ENCODE peak calls at places on chromosomes 2 and 18, in ten cellular contexts. N, C, M, B, V, Z, O, P, W and E are unnamed samples. For H3K27me3, the result is how much of the 10 kb centered on the place peaks cover.

GRCh38 chr2:36915627-36916026 is 50.7 kb downstream of the STRN start:
- DNase-seq in N (no peak), C (no peak), M (no peak), B (no peak), V (no peak), Z (no peak), O (no peak), P (no peak), W (no peak), E (no peak)

GRCh38 chr2:42072349-42073118 is 24.7 kb downstream of the PKDCC start:
- DNase-seq in N (no peak), C (no peak), M (peak), B (no peak), V (no peak), Z (peak), O (no peak), P (peak), W (no peak), E (no peak)

GRCh38 chr2:205717999-205718398 is 35.7 kb downstream of the NRP2 start:
- DNase-seq in N (no peak), C (no peak), M (no peak), B (no peak), V (no peak), Z (no peak), O (no peak), P (no peak), W (no peak), E (no peak)

GRCh38 chr2:159557437-159558034 is 58.8 kb downstream of the BAZ2B start:
- DNase-seq in N (no peak), C (no peak), M (no peak), B (no peak), V (peak), Z (peak), O (peak), P (no peak), W (no peak), E (no peak)

GRCh38 chr18:63970803-63971191 is 916 bp downstream of the SERPINB8 start:
- DNase-seq in N (no peak), C (no peak), M (no peak), B (no peak), V (no peak), Z (peak), O (no peak), P (peak), W (peak), E (peak)

GRCh38 chr18:45291616-45292612 is 323.4 kb upstream of the SLC14A2 start:
- DNase-seq in N (no peak), C (no peak), M (no peak), B (no peak), V (peak), Z (peak), O (no peak), P (no peak), W (no peak), E (no peak)

GRCh38 chr2:187509667-187510417 is 44.4 kb downstream of the TFPI start:
- DNase-seq in N (no peak), C (no peak), M (no peak), B (no peak), V (peak), Z (no peak), O (no peak), P (no peak), W (no peak), E (no peak)

GRCh38 chr2:16630463-16630862 is 35.2 kb downstream of the CYRIA start:
- DNase-seq in N (no peak), C (no peak), M (no peak), B (no peak), V (no peak), Z (no peak), O (no peak), P (no peak), W (no peak), E (no peak)

GRCh38 chr2:221554769-221555510 is 17.2 kb downstream of the EPHA4 start:
- DNase-seq in N (no peak), C (no peak), M (no peak), B (no peak), V (no peak), Z (peak), O (no peak), P (no peak), W (no peak), E (no peak)

GRCh38 chr2:232333361-232334135 is 45.0 kb upstream of the ALPP start:
- DNase-seq in N (no peak), C (no peak), M (peak), B (peak), V (no peak), Z (peak), O (no peak), P (peak), W (peak), E (peak)

GRCh38 chr2:192190474-192190873 is 4.3 kb downstream of the TMEFF2 start:
- DNase-seq in N (no peak), C (no peak), M (no peak), B (no peak), V (peak), Z (no peak), O (no peak), P (no peak), W (no peak), E (no peak)

GRCh38 chr2:241994556-241995213 is 125.2 kb downstream of the RTP5 start:
- DNase-seq in N (no peak), C (no peak), M (peak), B (no peak), V (no peak), Z (no peak), O (no peak), P (peak), W (no peak), E (no peak)
- H3K27me3 ChIP-seq in N (under half), C (under half), M (under half), B (under half), V (half or more), Z (under half), O (under half), P (under half), W (under half), E (under half)

GRCh38 chr2:217846321-217846743 is 156.5 kb downstream of the TNS1 start:
- DNase-seq in N (no peak), C (no peak), M (no peak), B (no peak), V (no peak), Z (no peak), O (no peak), P (no peak), W (no peak), E (no peak)

GRCh38 chr2:217848351-217848957 is 154.3 kb downstream of the TNS1 start:
- DNase-seq in N (no peak), C (no peak), M (no peak), B (no peak), V (no peak), Z (no peak), O (no peak), P (no peak), W (no peak), E (no peak)

GRCh38 chr2:217849154-217849553 is 153.6 kb downstream of the TNS1 start:
- DNase-seq in N (no peak), C (no peak), M (no peak), B (no peak), V (no peak), Z (no peak), O (no peak), P (peak), W (no peak), E (no peak)

GRCh38 chr2:217847106-217847505 is 155.7 kb downstream of the TNS1 start:
- DNase-seq in N (no peak), C (no peak), M (no peak), B (no peak), V (peak), Z (no peak), O (no peak), P (no peak), W (no peak), E (no peak)

DNA sequence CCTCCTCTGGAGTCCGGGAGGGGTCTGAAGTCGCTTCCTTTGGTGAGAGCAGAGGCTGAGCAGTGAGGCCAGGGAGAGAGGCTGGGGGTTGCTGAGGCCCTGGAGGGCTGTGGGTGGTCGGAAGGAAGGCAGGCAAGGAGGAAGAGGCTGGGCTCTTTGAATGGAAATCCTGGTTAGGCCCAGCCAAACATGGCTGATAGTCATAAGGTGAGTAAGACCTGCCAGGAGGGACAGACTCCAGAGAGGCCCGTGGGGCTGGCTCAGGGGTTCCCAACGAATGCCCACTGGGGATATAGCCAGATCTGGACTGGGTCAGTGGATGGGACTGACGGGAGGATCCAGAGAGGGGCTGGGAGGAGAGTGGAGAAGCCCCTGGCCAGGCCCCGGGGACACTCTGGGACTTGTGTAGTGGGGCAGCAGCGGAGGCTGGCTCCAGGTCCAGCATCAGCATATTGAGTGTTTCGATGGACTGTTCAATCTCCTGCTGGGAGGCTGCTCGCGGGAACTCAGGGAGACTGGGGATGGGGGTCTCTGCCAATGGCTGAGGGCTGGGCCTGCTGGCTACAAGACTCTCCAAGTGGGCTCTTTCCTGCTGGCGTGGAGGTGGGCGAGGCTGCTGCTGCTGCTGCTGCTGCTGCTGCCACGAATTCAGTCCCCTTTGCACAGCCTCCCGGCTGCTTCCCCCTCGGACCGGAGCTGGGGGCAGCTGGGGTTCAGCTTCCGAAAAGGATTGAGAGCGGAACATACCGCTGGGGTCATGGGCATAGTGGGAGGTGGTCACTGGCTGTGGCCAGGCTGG is 155.0 kb downstream of the TNS1 start:
- DNase-seq in N (no peak), C (no peak), M (no peak), B (no peak), V (no peak), Z (no peak), O (no peak), P (peak), W (no peak), E (no peak)
- TF ChIP-seq POLR2AphosphoS5 in N (peak), C (no peak), M (no peak), B (no peak), V (no peak), Z (no peak), O (no peak), P (no peak), W (no peak), E (no peak)

DNA sequence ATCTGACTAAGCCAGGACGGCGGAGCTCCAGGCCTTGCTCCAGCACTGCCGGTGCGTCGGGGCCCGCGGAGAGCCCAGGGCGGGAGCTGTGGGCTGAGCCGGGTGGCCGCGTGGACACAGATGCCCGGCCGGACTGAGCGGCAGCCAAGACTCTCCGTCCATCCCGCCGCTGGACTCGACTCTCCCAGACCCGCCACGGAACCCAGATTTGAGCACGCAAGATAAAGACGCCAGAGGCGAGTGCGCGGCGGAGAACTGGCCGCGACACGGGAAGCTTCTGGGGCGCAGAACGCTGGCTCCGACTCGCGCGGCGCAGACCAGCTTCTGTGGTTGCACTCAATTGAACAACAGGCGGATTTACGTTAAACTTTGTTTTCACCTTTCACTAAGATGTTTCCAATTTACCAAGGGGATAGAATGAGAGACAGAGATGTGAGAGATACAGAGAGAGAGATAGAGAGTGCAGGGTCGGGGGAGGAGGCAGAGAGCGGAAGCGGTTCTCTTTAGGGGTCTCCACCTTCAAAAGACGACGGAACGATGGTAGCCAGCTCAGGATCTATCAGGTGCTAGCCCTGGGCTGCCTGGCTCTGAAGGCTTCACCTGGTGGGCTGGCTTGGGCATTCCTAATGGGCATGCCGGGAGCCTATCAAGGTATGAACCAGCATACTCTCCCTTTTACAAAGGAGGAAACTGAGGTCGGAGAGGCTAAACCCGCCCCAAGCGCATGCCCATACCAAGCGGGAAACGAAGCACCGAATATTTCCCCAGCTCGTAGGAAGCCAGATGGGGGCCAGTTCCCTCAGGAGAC is 10.4 kb upstream of the EN1 start:
- DNase-seq in N (no peak), C (no peak), M (no peak), B (no peak), V (no peak), Z (peak), O (no peak), P (peak), W (peak), E (no peak)
- H3K27me3 ChIP-seq in N (half or more), C (under half), M (half or more), B (under half), V (under half), Z (half or more), O (under half), P (under half), W (half or more), E (half or more)

GRCh38 chr2:64063924-64064331 is 44.7 kb upstream of the VPS54 start:
- DNase-seq in N (no peak), C (no peak), M (no peak), B (no peak), V (peak), Z (peak), O (no peak), P (no peak), W (no peak), E (peak)
- TF ChIP-seq POLR2AphosphoS5 in N (no peak), C (no peak), M (no peak), B (no peak), V (no peak), Z (no peak), O (no peak), P (no peak), W (no peak), E (no peak)

DNA sequence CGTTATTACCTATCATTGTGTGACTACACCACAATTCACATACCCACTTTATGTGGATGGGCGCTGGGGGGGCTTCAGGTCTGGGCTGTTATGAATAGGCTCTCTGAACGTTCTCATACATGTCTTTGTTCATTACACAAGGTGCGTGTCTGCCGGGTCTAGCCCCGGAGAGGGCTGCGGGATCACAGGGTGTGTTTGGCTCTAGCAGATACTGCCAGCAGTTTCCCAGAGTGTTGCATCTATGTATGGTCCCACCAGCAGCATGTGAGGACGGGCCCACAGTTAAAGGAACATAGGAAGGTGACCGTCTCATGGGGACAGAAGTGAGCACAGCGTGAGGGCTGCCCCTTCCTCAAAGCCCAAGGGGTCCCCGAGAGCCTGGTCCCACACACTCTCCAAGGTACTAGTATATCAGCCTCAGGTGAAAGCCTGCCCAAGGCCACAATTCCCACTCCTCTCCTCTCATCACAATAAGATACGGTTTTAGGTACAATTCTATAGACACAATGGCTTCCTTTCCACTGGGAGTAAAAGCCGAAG is 48.8 kb downstream of the TFCP2L1 start:
- DNase-seq in N (no peak), C (no peak), M (no peak), B (no peak), V (no peak), Z (no peak), O (no peak), P (peak), W (no peak), E (no peak)
- H3K27me3 ChIP-seq in N (under half), C (under half), M (under half), B (under half), V (half or more), Z (under half), O (under half), P (under half), W (under half), E (under half)

GRCh38 chr18:77102246-77103040 is 30.1 kb downstream of the MBP start:
- DNase-seq in N (no peak), C (no peak), M (no peak), B (no peak), V (no peak), Z (no peak), O (no peak), P (no peak), W (no peak), E (no peak)
- TF ChIP-seq POLR2AphosphoS5 in N (no peak), C (peak), M (no peak), B (no peak), V (no peak), Z (no peak), O (peak), P (no peak), W (no peak), E (no peak)

DNA sequence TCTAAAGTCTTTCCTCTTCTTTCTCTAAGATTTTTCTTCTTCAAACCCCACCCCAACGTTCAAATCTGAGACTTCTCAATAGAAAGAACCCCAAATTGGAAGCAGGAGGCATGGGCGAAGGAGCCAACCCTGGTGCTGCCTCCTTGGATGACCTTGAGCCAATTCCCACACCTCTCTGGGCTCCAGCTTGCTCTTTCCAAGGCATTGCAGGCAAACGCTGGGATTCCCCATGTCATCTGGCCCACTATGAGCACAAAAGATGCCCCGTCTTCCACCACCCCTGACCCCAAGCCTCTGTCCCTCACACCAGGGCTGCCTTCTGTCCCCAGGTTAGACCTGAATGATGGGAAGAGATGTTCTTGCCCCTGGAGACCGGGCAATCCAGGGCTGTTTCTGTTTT is 57.0 kb downstream of the TTC32 start:
- DNase-seq in N (peak), C (no peak), M (peak), B (no peak), V (no peak), Z (no peak), O (no peak), P (no peak), W (peak), E (no peak)
- H3K27me3 ChIP-seq in N (under half), C (under half), M (under half), B (under half), V (under half), Z (under half), O (under half), P (under half), W (under half), E (under half)

DNA sequence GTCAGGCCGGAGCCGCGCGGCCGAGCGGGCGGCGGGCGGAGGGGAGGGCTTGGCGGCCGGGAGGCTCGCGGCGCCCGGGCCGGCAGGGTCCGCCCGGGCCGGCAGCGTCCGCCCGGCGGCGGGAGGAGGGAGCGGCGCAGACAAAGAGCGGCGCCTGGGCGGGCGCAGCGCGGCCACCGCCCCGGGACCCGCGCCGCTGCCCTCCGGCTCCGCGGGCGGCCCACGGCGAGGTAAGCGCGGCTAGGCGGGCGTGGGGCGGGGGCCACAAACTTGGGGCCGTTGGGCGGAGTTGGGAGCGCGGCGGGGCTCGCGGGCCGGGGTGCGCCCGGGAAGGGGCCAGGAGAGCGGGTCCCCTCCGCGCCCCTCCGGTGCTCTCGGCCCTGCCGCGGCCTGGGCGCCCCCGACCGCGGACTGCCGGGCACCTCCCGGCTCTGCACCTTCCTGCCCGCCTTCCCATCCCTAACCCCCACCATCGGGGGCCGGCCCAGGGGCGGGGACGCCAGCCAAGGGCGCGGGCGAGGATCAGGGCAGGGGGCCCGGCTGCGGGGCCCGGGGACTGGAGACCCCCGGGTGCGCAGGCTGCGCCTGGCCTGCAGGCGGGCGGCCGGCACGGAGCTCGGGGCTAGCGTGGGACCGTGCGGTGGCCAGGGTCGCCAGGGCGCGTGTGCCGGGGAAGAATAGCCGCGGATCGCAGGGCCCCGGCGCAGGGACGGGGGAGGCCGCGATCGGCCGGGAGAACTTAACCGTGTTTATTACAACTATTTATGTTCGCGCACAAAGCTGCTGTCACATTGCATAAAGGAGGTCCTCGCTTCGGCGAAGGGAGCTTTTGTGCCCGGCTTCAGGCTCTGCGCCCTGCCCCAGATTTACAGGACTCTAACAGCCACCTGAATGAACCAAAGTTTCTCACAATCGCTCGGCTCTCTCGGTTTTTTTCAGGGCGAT is at the start of gene NCK2:
- DNase-seq in N (no peak), C (no peak), M (peak), B (no peak), V (peak), Z (peak), O (no peak), P (peak), W (peak), E (peak)
- TF ChIP-seq POLR2AphosphoS5 in N (no peak), C (no peak), M (no peak), B (no peak), V (no peak), Z (no peak), O (no peak), P (peak), W (no peak), E (no peak)